ENCODE peak calls at places on chromosomes 4 and X, in seven cellular contexts. M is NCI-H2029; G is memory B cell; O is GM23248; X is CD8-positive, alpha-beta T cell; E is T-helper 1 cell; Q is activated CD4-positive, alpha-beta T cell treated with anti-CD3 and anti-CD28 coated beads, Interleukin-2, amount 50 U/mL, for 1 hour. J is an unnamed sample.

GRCh38 chrX:30821116-30821515 is 67.9 kb downstream of the TAB3 start:
- DNase-seq in E (no peak), Q (no peak), G (no peak), M (no peak), X (no peak), O (peak), J (no peak)

GRCh38 chr4:124484008-124484407 is 228.5 kb downstream of the ANKRD50 start:
- DNase-seq in M (no peak), O (no peak), E (no peak), G (no peak), X (no peak), Q (no peak), J (no peak)

GRCh38 chrX:15497865-15498264 is 2.7 kb upstream of the BMX start:
- DNase-seq in G (peak), O (peak), E (peak), Q (peak), X (peak), M (no peak), J (peak)

GRCh38 chr4:76315267-76315918 is 8.9 kb downstream of the STBD1 start:
- DNase-seq in G (no peak), O (no peak), M (no peak), Q (no peak), X (no peak), E (no peak), J (no peak)

GRCh38 chrX:133648594-133648993 is 233.3 kb upstream of the GPC4 start:
- DNase-seq in E (no peak), X (no peak), O (no peak), M (no peak), G (no peak), Q (no peak), J (no peak)

GRCh38 chr4:185774815-185775684 is 36.9 kb downstream of the SORBS2 start:
- DNase-seq in Q (no peak), O (peak), M (no peak), X (no peak), E (no peak), G (no peak), J (no peak)

GRCh38 chrX:21738145-21738949 is 19.6 kb downstream of the SMPX start:
- DNase-seq in Q (no peak), O (no peak), E (no peak), X (no peak), M (peak), G (no peak), J (no peak)

GRCh38 chr4:111836601-111837000 is 308.7 kb upstream of the FAM241A start:
- DNase-seq in M (no peak), G (no peak), X (no peak), Q (no peak), O (no peak), E (no peak), J (no peak)

GRCh38 chrX:21990812-21991211 is 41.3 kb upstream of the PHEX start:
- DNase-seq in E (no peak), O (no peak), X (no peak), M (no peak), Q (no peak), G (no peak), J (no peak)

GRCh38 chrX:129516402-129516801 is 6.9 kb downstream of the SMARCA1 start:
- DNase-seq in X (no peak), E (no peak), G (no peak), M (no peak), Q (no peak), O (no peak), J (no peak)

GRCh38 chr4:102610007-102610406 is 108.8 kb downstream of the NFKB1 start:
- DNase-seq in M (no peak), X (no peak), E (no peak), Q (no peak), O (no peak), G (no peak), J (no peak)

GRCh38 chrX:133085785-133086184 is 11.1 kb downstream of the USP26 start:
- DNase-seq in M (no peak), X (no peak), G (no peak), O (no peak), E (no peak), Q (no peak), J (no peak)

GRCh38 chrX:140933874-140934655 is 68.3 kb upstream of the SPANXB1 start:
- DNase-seq in G (peak), X (no peak), M (no peak), E (no peak), O (no peak), Q (no peak), J (no peak)

GRCh38 chr4:88185916-88186315 is 27.5 kb upstream of the ABCG2 start:
- DNase-seq in O (no peak), G (no peak), Q (no peak), X (no peak), E (no peak), M (no peak), J (no peak)

GRCh38 chr4:37745946-37746345 is 59.8 kb upstream of the RELL1 start:
- DNase-seq in X (no peak), Q (no peak), G (no peak), E (no peak), M (no peak), O (peak), J (no peak)

GRCh38 chrX:134254511-134254910 is 17.5 kb downstream of the CCDC160 start:
- DNase-seq in O (no peak), M (no peak), E (no peak), G (no peak), Q (no peak), X (no peak), J (no peak)

GRCh38 chr4:129264008-129264657 is 168.2 kb downstream of the C4orf33 start:
- DNase-seq in Q (no peak), M (no peak), O (no peak), G (no peak), X (no peak), E (no peak), J (no peak)

GRCh38 chr4:184255361-184255760 is 37.7 kb upstream of the ENPP6 start:
- DNase-seq in O (no peak), E (no peak), M (no peak), X (no peak), G (no peak), Q (no peak), J (no peak)

GRCh38 chr4:88720749-88721428 is 23.3 kb upstream of the NAP1L5 start:
- DNase-seq in G (no peak), M (no peak), X (no peak), O (peak), Q (no peak), E (no peak), J (no peak)

GRCh38 chrX:2748171-2748814 is 3.5 kb upstream of the XG start:
- DNase-seq in Q (no peak), M (no peak), X (no peak), E (no peak), G (no peak), O (peak), J (no peak)

GRCh38 chrX:7852166-7852565 is 9.2 kb downstream of the VCX start:
- DNase-seq in Q (no peak), G (no peak), O (no peak), E (no peak), M (no peak), X (no peak), J (no peak)

GRCh38 chr4:114599231-114600065 is 841 bp downstream of the UGT8 start:
- DNase-seq in G (no peak), E (no peak), X (peak), M (no peak), O (peak), Q (no peak), J (no peak)

GRCh38 chr4:144499777-144500176 is 146.2 kb upstream of the HHIP start:
- DNase-seq in E (no peak), Q (no peak), O (no peak), G (no peak), X (no peak), M (no peak), J (no peak)

GRCh38 chrX:32408389-32408788 is 803.0 kb downstream of the DMD start:
- DNase-seq in E (no peak), X (no peak), Q (peak), O (no peak), M (no peak), G (peak), J (peak)

GRCh38 chr4:3250438-3250955 is 1.5 kb downstream of the MSANTD1 start:
- DNase-seq in M (no peak), X (no peak), O (no peak), G (no peak), E (no peak), Q (no peak), J (no peak)

GRCh38 chrX:47573334-47574095 is 8.7 kb upstream of the TIMP1 start:
- DNase-seq in G (no peak), Q (no peak), O (peak), X (no peak), M (no peak), E (no peak), J (no peak)

GRCh38 chrX:143642426-143642825 is 6.5 kb upstream of the SLITRK4 start:
- DNase-seq in M (no peak), Q (no peak), X (no peak), O (no peak), E (no peak), G (no peak), J (no peak)

GRCh38 chrX:22196151-22196550 is 76.6 kb upstream of the CBLL2 start:
- DNase-seq in M (no peak), E (no peak), X (no peak), O (peak), Q (no peak), G (no peak), J (no peak)

GRCh38 chrX:17377047-17377692 is 2.2 kb downstream of the NHS start:
- DNase-seq in O (peak), X (no peak), M (peak), E (no peak), G (no peak), Q (no peak), J (no peak)

J was measured in central memory CD4-positive, alpha-beta T cell.